ENCODE peak calls at places on chromosomes 12 and 14, in eight cellular contexts. I, X, N, T, O, F, Q and C are unnamed samples.

GRCh38 chr12:121523741-121524140 is 57.1 kb downstream of the KDM2B start:
- DNase-seq in I (no peak), X (no peak), N (no peak), T (no peak), O (no peak), F (no peak), Q (no peak), C (no peak)

GRCh38 chr12:48934312-48934706 is 9.0 kb upstream of the FKBP11 start:
- DNase-seq in I (no peak), X (no peak), N (no peak), T (no peak), O (no peak), F (peak; percentile 64), Q (no peak), C (peak; percentile 9)

GRCh38 chr12:94603434-94604068 is 46.8 kb downstream of the TMCC3 start:
- DNase-seq in I (peak; percentile 76), X (no peak), N (no peak), T (peak; percentile 39), O (peak; percentile 45), F (peak; percentile 82), Q (no peak), C (peak; percentile 37)

GRCh38 chr14:92471919-92472318 is 41.7 kb upstream of the RIN3 start:
- DNase-seq in I (no peak), X (peak; percentile 93), N (peak; percentile 90), T (no peak), O (no peak), F (peak; percentile 78), Q (peak; percentile 78), C (peak; percentile 71)

GRCh38 chr12:84924956-84925355 is 12.4 kb upstream of the SLC6A15 start:
- DNase-seq in I (no peak), X (peak; percentile 23), N (no peak), T (no peak), O (no peak), F (no peak), Q (no peak), C (no peak)

GRCh38 chr12:115774148-115774905 is 503.2 kb downstream of the MED13L start:
- DNase-seq in I (no peak), X (no peak), N (no peak), T (no peak), O (no peak), F (no peak), Q (no peak), C (no peak)

GRCh38 chr12:112148031-112148513 is 22.7 kb downstream of the TRAFD1 start:
- DNase-seq in I (peak; percentile 7), X (peak; percentile 79), N (peak; percentile 80), T (no peak), O (no peak), F (peak; percentile 31), Q (no peak), C (peak; percentile 86)

GRCh38 chr14:58282925-58283593 is 15.3 kb upstream of the ARID4A start:
- DNase-seq in I (no peak), X (no peak), N (no peak), T (no peak), O (no peak), F (no peak), Q (no peak), C (no peak)

GRCh38 chr12:75446857-75447256 is 33.7 kb upstream of the GLIPR1 start:
- DNase-seq in I (no peak), X (peak; percentile 85), N (peak; percentile 68), T (no peak), O (no peak), F (no peak), Q (no peak), C (no peak)

GRCh38 chr12:50550530-50551223 is 45.9 kb downstream of the DIP2B start:
- DNase-seq in I (no peak), X (no peak), N (peak; percentile 73), T (no peak), O (no peak), F (no peak), Q (no peak), C (no peak)

GRCh38 chr12:55142896-55143870 is 17.0 kb downstream of the OR9K2 start:
- DNase-seq in I (peak; percentile 30), X (peak; percentile 38), N (no peak), T (no peak), O (peak; percentile 42), F (peak; percentile 91), Q (no peak), C (peak; percentile 57)

GRCh38 chr12:7130791-7131501 is 775 bp downstream of the CLSTN3 start:
- DNase-seq in I (peak; percentile 54), X (peak; percentile 52), N (peak; percentile 54), T (peak; percentile 72), O (peak; percentile 55), F (peak; percentile 93), Q (no peak), C (peak; percentile 54)

GRCh38 chr14:99951085-99951484 is 114.1 kb upstream of the EVL start:
- DNase-seq in I (no peak), X (no peak), N (no peak), T (no peak), O (no peak), F (no peak), Q (no peak), C (no peak)

GRCh38 chr14:21095430-21096205 is 2.8 kb downstream of the ZNF219 start:
- DNase-seq in I (no peak), X (peak; percentile 51), N (no peak), T (no peak), O (no peak), F (peak; percentile 63), Q (no peak), C (no peak)

GRCh38 chr14:99055816-99056215 is 216.2 kb downstream of the BCL11B start:
- DNase-seq in I (no peak), X (no peak), N (no peak), T (no peak), O (peak; percentile 64), F (no peak), Q (no peak), C (no peak)

GRCh38 chr12:97545804-97546203 is 83.2 kb downstream of the RMST start:
- DNase-seq in I (no peak), X (no peak), N (no peak), T (no peak), O (no peak), F (no peak), Q (no peak), C (no peak)

GRCh38 chr12:92396647-92397258 is 251.1 kb upstream of the BTG1 start:
- DNase-seq in I (no peak), X (peak; percentile 58), N (peak; percentile 52), T (no peak), O (no peak), F (no peak), Q (no peak), C (peak; percentile 7)

GRCh38 chr12:27818421-27818918 is 38.4 kb upstream of the MANSC4 start:
- DNase-seq in I (no peak), X (peak; percentile 36), N (no peak), T (no peak), O (no peak), F (no peak), Q (no peak), C (no peak)
- H3K4me1 ChIP-seq in I (peaks cover 4% of the 10 kb centered on the region), X (peaks cover 10% of the 10 kb centered on the region), N (peaks cover 41% of the 10 kb centered on the region), T (peaks cover 11% of the 10 kb centered on the region), O (no peaks in the 10 kb centered on the region), F (no peaks in the 10 kb centered on the region), Q (peaks cover 18% of the 10 kb centered on the region), C (peaks cover 8% of the 10 kb centered on the region)

DNA sequence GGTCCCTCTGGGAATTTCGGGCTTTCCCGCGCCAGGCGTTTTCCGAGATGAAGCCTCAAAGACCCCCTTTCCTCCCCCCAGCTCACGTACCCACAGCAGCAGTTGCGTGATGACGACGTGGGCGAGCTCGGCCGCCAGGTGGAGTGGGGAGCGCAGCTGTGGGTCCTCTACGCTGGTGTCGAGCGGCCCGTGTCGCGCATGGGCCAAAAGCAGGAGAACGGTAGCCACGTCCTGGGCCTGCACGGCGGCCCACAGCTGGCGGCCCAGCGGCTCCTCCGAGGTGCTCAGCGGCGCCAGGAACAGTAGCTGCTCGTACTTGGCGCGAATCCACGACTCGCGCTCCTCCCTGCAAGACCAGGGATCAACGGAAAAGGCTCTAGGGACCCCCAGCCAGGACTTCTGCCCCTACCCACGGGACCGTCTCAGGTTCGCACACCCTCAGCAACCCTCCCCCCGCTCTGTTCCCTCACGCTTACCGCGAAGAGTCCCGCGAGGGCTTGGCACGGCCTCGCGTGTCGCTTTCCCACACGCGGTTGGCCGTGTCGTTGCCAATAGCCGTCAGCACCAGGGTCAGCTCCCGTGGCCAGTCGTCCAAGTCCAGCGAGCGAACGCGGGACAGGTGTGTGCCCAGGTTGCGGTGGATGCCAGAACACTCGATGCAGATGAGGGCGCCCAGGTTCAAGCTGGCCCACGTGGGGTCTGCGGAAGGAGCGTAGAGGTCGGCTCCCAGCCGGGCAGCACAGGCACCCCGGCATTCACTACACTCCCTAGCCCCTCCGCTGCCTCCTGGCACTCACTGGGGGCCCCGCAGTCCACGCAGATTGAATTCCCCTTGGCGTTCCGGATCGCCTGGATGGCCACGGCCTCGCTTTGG is 11.4 kb downstream of the AGAP2 start:
- DNase-seq in I (peak; percentile 47), X (no peak), N (no peak), T (peak; percentile 75), O (no peak), F (peak; percentile 84), Q (no peak), C (peak; percentile 73)
- TF ChIP-seq CTCF in I (peak; percentile 32), X (peak; percentile 19), N (no peak), T (no peak), O (no peak), F (no peak), Q (no peak), C (peak; percentile 45)

GRCh38 chr14:73751157-73751691 is 37.0 kb upstream of the PNMA1 start:
- DNase-seq in I (no peak), X (no peak), N (no peak), T (no peak), O (no peak), F (no peak), Q (no peak), C (no peak)
- H3K27ac ChIP-seq in I (peak overlapping the region; percentile 100), X (no peak overlapping the region), N (no peak overlapping the region), T (no peak overlapping the region), O (no peak overlapping the region), F (no peak overlapping the region), Q (peak overlapping the region; percentile 99), C (no peak overlapping the region)

GRCh38 chr14:64525354-64525753 is 15.2 kb upstream of the HSPA2 start:
- DNase-seq in I (no peak), X (no peak), N (no peak), T (no peak), O (no peak), F (no peak), Q (no peak), C (no peak)

GRCh38 chr14:64516969-64517368 is 12.4 kb downstream of the ZBTB1 start:
- DNase-seq in I (no peak), X (no peak), N (no peak), T (no peak), O (no peak), F (no peak), Q (no peak), C (no peak)

GRCh38 chr14:64518229-64518628 is 13.7 kb downstream of the ZBTB1 start:
- DNase-seq in I (no peak), X (no peak), N (no peak), T (no peak), O (no peak), F (no peak), Q (no peak), C (no peak)

GRCh38 chr14:64522591-64523355 is 17.8 kb upstream of the HSPA2 start:
- DNase-seq in I (no peak), X (no peak), N (no peak), T (no peak), O (no peak), F (no peak), Q (no peak), C (no peak)

DNA sequence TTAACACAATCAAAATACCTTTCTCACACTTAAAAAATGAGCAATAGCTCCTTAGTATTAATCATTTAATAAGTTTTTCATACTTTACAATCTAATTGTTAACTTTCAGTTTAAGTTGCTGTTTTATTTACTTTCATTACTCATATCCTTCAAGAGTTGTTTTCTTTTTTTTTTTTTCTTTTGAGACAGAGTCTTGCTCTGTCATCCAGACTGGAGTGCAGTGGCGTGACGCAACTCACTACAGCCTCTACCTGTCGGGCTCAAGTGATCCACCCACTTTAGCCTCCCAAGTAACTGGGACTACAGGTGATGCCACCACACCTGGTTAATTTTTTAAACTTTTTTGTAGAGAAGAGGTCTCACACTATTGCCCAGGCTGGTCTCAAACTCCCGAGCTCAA is 16.1 kb downstream of the ZBTB1 start:
- DNase-seq in I (no peak), X (no peak), N (peak; percentile 72), T (no peak), O (no peak), F (no peak), Q (no peak), C (no peak)
- H3K4me1 ChIP-seq in I (no peaks in the 10 kb centered on the region), X (peaks cover 3% of the 10 kb centered on the region), N (peaks cover 12% of the 10 kb centered on the region), T (no peaks in the 10 kb centered on the region), O (peaks cover 13% of the 10 kb centered on the region), F (no peaks in the 10 kb centered on the region), Q (peaks cover 14% of the 10 kb centered on the region), C (no peaks in the 10 kb centered on the region)